ENCODE peak calls at places on chromosomes 16 and 17, in nine cellular contexts. Y is psoas muscle, J is SJSA1, P is stomach, N is body of pancreas, F is PC-3, Z is aorta, X is heart left ventricle, Q is suprapubic skin. C is an unnamed sample.
A peak's percentile ranks its signal among the peaks of the same experiment; 100 is the strongest.

GRCh38 chr16:82793550-82794244 is 166.9 kb downstream of the CDH13 start:
- DNase-seq in Y (no peak), J (no peak), P (no peak), N (peak; percentile 5), F (no peak), Z (no peak), X (no peak), Q (peak; percentile 73), C (no peak)

GRCh38 chr17:42408076-42408475 is 15.0 kb downstream of the CAVIN1 start:
- DNase-seq in Y (no peak), J (no peak), P (no peak), N (no peak), F (no peak), Z (no peak), X (peak; percentile 76), Q (no peak), C (peak; percentile 70)

GRCh38 chr17:2259769-2260536 is 43.6 kb downstream of the SMG6 start:
- DNase-seq in Y (no peak), J (no peak), P (no peak), N (no peak), F (no peak), Z (no peak), X (no peak), Q (no peak), C (no peak)

GRCh38 chr17:78862073-78863023 is 21.7 kb upstream of the USP36 start:
- DNase-seq in Y (peak; percentile 89), J (peak; percentile 98), P (peak; percentile 76), N (peak; percentile 91), F (peak; percentile 98), Z (peak; percentile 96), X (peak; percentile 82), Q (peak; percentile 93), C (no peak)

GRCh38 chr17:49845210-49845782 is 2.6 kb downstream of the TAC4 start:
- DNase-seq in Y (no peak), J (no peak), P (no peak), N (no peak), F (no peak), Z (no peak), X (peak; percentile 86), Q (no peak), C (no peak)

GRCh38 chr17:35743911-35744328 is 9.1 kb downstream of the GAS2L2 start:
- DNase-seq in Y (no peak), J (no peak), P (no peak), N (peak; percentile 39), F (peak; percentile 36), Z (no peak), X (no peak), Q (peak; percentile 42), C (peak; percentile 75)

GRCh38 chr16:86751081-86752030 is 173.0 kb downstream of the FOXL1 start:
- DNase-seq in Y (no peak), J (peak; percentile 75), P (no peak), N (no peak), F (peak; percentile 69), Z (no peak), X (no peak), Q (no peak), C (no peak)

GRCh38 chr17:8142887-8143580 is 9.2 kb downstream of the PER1 start:
- DNase-seq in Y (peak; percentile 57), J (peak; percentile 41), P (no peak), N (no peak), F (no peak), Z (no peak), X (no peak), Q (peak; percentile 76), C (no peak)

GRCh38 chr17:4901108-4901647 is 1.7 kb downstream of the CHRNE start:
- DNase-seq in Y (no peak), J (no peak), P (no peak), N (no peak), F (no peak), Z (no peak), X (no peak), Q (peak; percentile 57), C (no peak)

GRCh38 chr17:45147102-45147580 is 1.1 kb upstream of the HEXIM1 start:
- DNase-seq in Y (no peak), J (peak; percentile 82), P (peak; percentile 66), N (peak; percentile 67), F (no peak), Z (no peak), X (no peak), Q (peak; percentile 89), C (no peak)

GRCh38 chr16:30896203-30896889 is at the start of gene CTF1:
- DNase-seq in Y (peak; percentile 88), J (peak; percentile 88), P (peak; percentile 56), N (peak; percentile 65), F (peak; percentile 53), Z (peak; percentile 93), X (peak; percentile 87), Q (peak; percentile 80), C (peak; percentile 85)

GRCh38 chr17:75842963-75843576 is 1.1 kb downstream of the UNC13D start:
- DNase-seq in Y (no peak), J (no peak), P (no peak), N (peak; percentile 6), F (no peak), Z (no peak), X (no peak), Q (no peak), C (peak; percentile 34)

GRCh38 chr16:87012954-87013938 is 303.9 kb downstream of the C16orf95 start:
- DNase-seq in Y (no peak), J (no peak), P (no peak), N (no peak), F (no peak), Z (no peak), X (peak; percentile 76), Q (no peak), C (no peak)

GRCh38 chr16:75225092-75225491 is 6.3 kb downstream of the CTRB1 start:
- DNase-seq in Y (peak; percentile 52), J (peak; percentile 42), P (no peak), N (peak; percentile 72), F (no peak), Z (peak; percentile 71), X (no peak), Q (no peak), C (no peak)

GRCh38 chr16:51228097-51228659 is 77.1 kb upstream of the SALL1 start:
- DNase-seq in Y (no peak), J (no peak), P (no peak), N (no peak), F (no peak), Z (no peak), X (no peak), Q (no peak), C (no peak)

GRCh38 chr17:57766307-57766943 is 21.3 kb upstream of the CCDC182 start:
- DNase-seq in Y (no peak), J (no peak), P (no peak), N (no peak), F (peak; percentile 89), Z (no peak), X (no peak), Q (no peak), C (no peak)

GRCh38 chr17:78019367-78019975 is 61.0 kb downstream of the TNRC6C start:
- DNase-seq in Y (no peak), J (no peak), P (no peak), N (no peak), F (peak; percentile 73), Z (no peak), X (no peak), Q (no peak), C (no peak)

GRCh38 chr16:30499284-30499683 is 26.7 kb downstream of the ITGAL start:
- DNase-seq in Y (no peak), J (no peak), P (no peak), N (no peak), F (no peak), Z (no peak), X (no peak), Q (no peak), C (no peak)

GRCh38 chr17:4562000-4562969 is 1.9 kb upstream of the GGT6 start:
- DNase-seq in Y (peak; percentile 17), J (no peak), P (no peak), N (no peak), F (no peak), Z (no peak), X (no peak), Q (no peak), C (no peak)

GRCh38 chr16:12901204-12901596 is 198 bp upstream of the SHISA9 start:
- DNase-seq in Y (no peak), J (no peak), P (no peak), N (no peak), F (no peak), Z (no peak), X (no peak), Q (no peak), C (peak; percentile 92)

GRCh38 chr16:31916056-31916488 is 42.5 kb downstream of the ZNF267 start:
- DNase-seq in Y (no peak), J (no peak), P (no peak), N (no peak), F (no peak), Z (no peak), X (no peak), Q (no peak), C (no peak)

GRCh38 chr16:31920373-31920772 is 46.8 kb downstream of the ZNF267 start:
- DNase-seq in Y (no peak), J (no peak), P (no peak), N (no peak), F (no peak), Z (no peak), X (no peak), Q (no peak), C (no peak)
- H3K9me3 ChIP-seq in Y (peaks cover 59% of the 10 kb centered on the region), J (peaks cover 24% of the 10 kb centered on the region), P (peaks cover 100% of the 10 kb centered on the region), N (peaks cover 7% of the 10 kb centered on the region), F (peaks cover 34% of the 10 kb centered on the region), Z (peaks cover 13% of the 10 kb centered on the region), X (peaks cover 67% of the 10 kb centered on the region), Q (peaks cover 68% of the 10 kb centered on the region), C (peaks cover 83% of the 10 kb centered on the region)

DNA sequence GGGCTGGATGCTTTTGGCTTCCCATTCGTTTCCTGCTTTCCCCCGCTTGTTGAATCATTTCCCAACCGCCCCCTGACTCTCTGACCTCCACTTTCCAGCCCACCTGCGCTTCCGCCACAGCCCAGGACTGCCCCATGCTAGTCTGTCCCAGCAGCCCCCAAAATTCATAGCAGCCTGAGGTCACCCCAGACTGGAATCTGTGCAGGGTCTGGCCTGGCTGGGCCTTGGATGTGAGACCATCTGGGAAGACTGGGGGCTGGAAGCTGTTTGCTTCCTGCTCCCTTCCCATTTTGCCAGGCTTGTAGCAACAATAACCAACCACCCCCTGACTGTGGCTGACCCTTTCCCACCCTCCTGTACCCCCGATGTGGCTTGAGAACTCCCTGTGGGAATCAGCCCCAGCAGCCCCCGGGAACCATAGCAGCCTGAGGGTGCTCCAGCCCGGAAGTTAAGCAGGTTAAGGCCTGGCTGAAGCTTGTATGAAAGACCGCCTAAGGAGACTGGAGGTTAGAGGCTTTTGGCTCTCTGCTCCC is 2290.8 kb downstream of the TP53TG3F start:
- DNase-seq in Y (no peak), J (no peak), P (no peak), N (no peak), F (no peak), Z (no peak), X (no peak), Q (no peak), C (no peak)
- H3K9me3 ChIP-seq in Y (no peaks in the 10 kb centered on the region), J (no peaks in the 10 kb centered on the region), P (peaks cover 100% of the 10 kb centered on the region), N (no peaks in the 10 kb centered on the region), F (no peaks in the 10 kb centered on the region), Z (no peaks in the 10 kb centered on the region), X (no peaks in the 10 kb centered on the region), Q (peaks cover 17% of the 10 kb centered on the region), C (peaks cover 97% of the 10 kb centered on the region)

GRCh38 chr17:73865825-73866224 is 221.6 kb upstream of the SDK2 start:
- DNase-seq in Y (no peak), J (no peak), P (no peak), N (no peak), F (no peak), Z (no peak), X (no peak), Q (no peak), C (no peak)
- H3K9me3 ChIP-seq in Y (no peaks in the 10 kb centered on the region), J (peaks cover 7% of the 10 kb centered on the region), P (no peaks in the 10 kb centered on the region), N (no peaks in the 10 kb centered on the region), F (no peaks in the 10 kb centered on the region), Z (no peaks in the 10 kb centered on the region), X (no peaks in the 10 kb centered on the region), Q (no peaks in the 10 kb centered on the region), C (no peaks in the 10 kb centered on the region)

GRCh38 chr17:27082023-27082774 is 211.7 kb upstream of the WSB1 start:
- DNase-seq in Y (no peak), J (no peak), P (no peak), N (no peak), F (no peak), Z (no peak), X (no peak), Q (no peak), C (no peak)
- H3K9me3 ChIP-seq in Y (no peaks in the 10 kb centered on the region), J (no peaks in the 10 kb centered on the region), P (no peaks in the 10 kb centered on the region), N (no peaks in the 10 kb centered on the region), F (no peaks in the 10 kb centered on the region), Z (no peaks in the 10 kb centered on the region), X (no peaks in the 10 kb centered on the region), Q (no peaks in the 10 kb centered on the region), C (peaks cover 73% of the 10 kb centered on the region)